ENCODE peak calls at places on chromosomes 6 and 20, in four cellular contexts. B is HT1080; M is effector CD4-positive, alpha-beta T cell; C is foreskin melanocyte. S is an unnamed sample.

GRCh38 chr6:40287296-40287820 is 299.8 kb downstream of the LRFN2 start:
- DNase-seq in B (no peak), M (no peak), C (no peak), S (no peak)

GRCh38 chr6:127266892-127267741 is 453 bp downstream of the RNF146 start:
- DNase-seq in B (peak), M (peak), C (peak), S (peak)

GRCh38 chr20:23203951-23204730 is 118.0 kb upstream of the CD93 start:
- DNase-seq in B (no peak), M (no peak), C (no peak), S (no peak)

GRCh38 chr6:153092082-153093013 is 38.7 kb downstream of the RGS17 start:
- DNase-seq in B (peak), M (no peak), C (peak), S (no peak)

GRCh38 chr20:63680427-63680826 is 16.0 kb upstream of the TNFRSF6B start:
- DNase-seq in B (no peak), M (no peak), C (no peak), S (no peak)

GRCh38 chr6:2111162-2111677 is 134.2 kb downstream of the GMDS start:
- DNase-seq in B (peak), M (no peak), C (peak), S (peak)

GRCh38 chr6:106799008-106799952 is 169.9 kb downstream of the QRSL1 start:
- DNase-seq in B (peak), M (no peak), C (no peak), S (peak)

GRCh38 chr6:120354452-120355098 is 979.7 kb downstream of the TBC1D32 start:
- DNase-seq in B (peak), M (no peak), C (no peak), S (no peak)

GRCh38 chr6:165842291-165842936 is 179.4 kb upstream of the PDE10A start:
- DNase-seq in B (no peak), M (no peak), C (no peak), S (no peak)

S was measured in SW480.